ENCODE peak calls at places on chromosomes 3 and 15, in nine cellular contexts. One of them, this sample, is unnamed.

GRCh38 chr3:128426128-128426921 is 40.4 kb downstream of the DNAJB8 start:
- DNase-seq in globus pallidus: no peak
- DNase-seq in posterior cingulate gyrus: peak; percentile 36
- DNase-seq in colonic mucosa: peak; percentile 32
- DNase-seq in activated gamma-delta T cell: peak; percentile 25
- DNase-seq in HEK293T: peak; percentile 93
- DNase-seq in midbrain: peak; percentile 30
- DNase-seq in T-cell: peak; percentile 48
- DNase-seq in kidney: peak; percentile 82
- DNase-seq in this sample: peak; percentile 51

GRCh38 chr15:88382482-88382983 is 84.7 kb downstream of the MRPL46 start:
- DNase-seq in posterior cingulate gyrus: no peak
- DNase-seq in colonic mucosa: no peak
- DNase-seq in midbrain: no peak
- DNase-seq in kidney: no peak
- DNase-seq in HEK293T: no peak
- DNase-seq in activated gamma-delta T cell: no peak
- DNase-seq in globus pallidus: no peak
- DNase-seq in T-cell: no peak
- DNase-seq in this sample: no peak

GRCh38 chr3:170078620-170079281 is 41.0 kb downstream of the GPR160 start:
- DNase-seq in T-cell: no peak
- DNase-seq in midbrain: no peak
- DNase-seq in posterior cingulate gyrus: no peak
- DNase-seq in kidney: no peak
- DNase-seq in HEK293T: no peak
- DNase-seq in colonic mucosa: no peak
- DNase-seq in globus pallidus: no peak
- DNase-seq in activated gamma-delta T cell: no peak
- DNase-seq in this sample: no peak

GRCh38 chr3:120645083-120645800 is 36.8 kb downstream of the HGD start:
- DNase-seq in posterior cingulate gyrus: no peak
- DNase-seq in globus pallidus: no peak
- DNase-seq in colonic mucosa: no peak
- DNase-seq in midbrain: no peak
- DNase-seq in T-cell: no peak
- DNase-seq in kidney: no peak
- DNase-seq in activated gamma-delta T cell: no peak
- DNase-seq in HEK293T: no peak
- DNase-seq in this sample: no peak

GRCh38 chr3:147299656-147300055 is 106.7 kb downstream of the ZIC4 start:
- DNase-seq in activated gamma-delta T cell: no peak
- DNase-seq in globus pallidus: no peak
- DNase-seq in colonic mucosa: no peak
- DNase-seq in HEK293T: no peak
- DNase-seq in T-cell: no peak
- DNase-seq in posterior cingulate gyrus: no peak
- DNase-seq in kidney: no peak
- DNase-seq in midbrain: no peak
- DNase-seq in this sample: no peak

GRCh38 chr3:28860307-28860706 is 420.6 kb upstream of the RBMS3 start:
- DNase-seq in activated gamma-delta T cell: no peak
- DNase-seq in globus pallidus: peak; percentile 44
- DNase-seq in midbrain: peak; percentile 74
- DNase-seq in posterior cingulate gyrus: no peak
- DNase-seq in colonic mucosa: peak; percentile 24
- DNase-seq in HEK293T: no peak
- DNase-seq in kidney: no peak
- DNase-seq in T-cell: no peak
- DNase-seq in this sample: no peak

GRCh38 chr15:70170096-70170699 is 72.5 kb upstream of the TLE3 start:
- DNase-seq in activated gamma-delta T cell: no peak
- DNase-seq in T-cell: no peak
- DNase-seq in colonic mucosa: no peak
- DNase-seq in globus pallidus: no peak
- DNase-seq in posterior cingulate gyrus: no peak
- DNase-seq in midbrain: no peak
- DNase-seq in HEK293T: no peak
- DNase-seq in kidney: no peak
- DNase-seq in this sample: no peak

GRCh38 chr15:77981281-77982126 is 96.0 kb downstream of the TBC1D2B start:
- DNase-seq in midbrain: no peak
- DNase-seq in T-cell: no peak
- DNase-seq in activated gamma-delta T cell: no peak
- DNase-seq in HEK293T: no peak
- DNase-seq in posterior cingulate gyrus: no peak
- DNase-seq in colonic mucosa: no peak
- DNase-seq in kidney: peak; percentile 68
- DNase-seq in globus pallidus: no peak
- DNase-seq in this sample: no peak

GRCh38 chr3:89358281-89358680 is 250.9 kb downstream of the EPHA3 start:
- DNase-seq in T-cell: no peak
- DNase-seq in posterior cingulate gyrus: no peak
- DNase-seq in kidney: no peak
- DNase-seq in colonic mucosa: no peak
- DNase-seq in midbrain: no peak
- DNase-seq in globus pallidus: no peak
- DNase-seq in activated gamma-delta T cell: no peak
- DNase-seq in HEK293T: no peak
- DNase-seq in this sample: no peak

GRCh38 chr15:38647683-38648082 is 83.1 kb upstream of the RASGRP1 start:
- DNase-seq in posterior cingulate gyrus: no peak
- DNase-seq in T-cell: no peak
- DNase-seq in HEK293T: no peak
- DNase-seq in activated gamma-delta T cell: no peak
- DNase-seq in midbrain: no peak
- DNase-seq in kidney: no peak
- DNase-seq in colonic mucosa: no peak
- DNase-seq in globus pallidus: no peak
- DNase-seq in this sample: no peak

GRCh38 chr3:51815614-51816013 is 36.6 kb upstream of the IQCF6 start:
- DNase-seq in colonic mucosa: no peak
- DNase-seq in midbrain: no peak
- DNase-seq in HEK293T: no peak
- DNase-seq in activated gamma-delta T cell: no peak
- DNase-seq in kidney: no peak
- DNase-seq in posterior cingulate gyrus: no peak
- DNase-seq in T-cell: no peak
- DNase-seq in globus pallidus: no peak
- DNase-seq in this sample: no peak

GRCh38 chr15:73633991-73634495 is 854 bp upstream of the NPTN start:
- DNase-seq in colonic mucosa: no peak
- DNase-seq in midbrain: no peak
- DNase-seq in activated gamma-delta T cell: no peak
- DNase-seq in T-cell: no peak
- DNase-seq in HEK293T: no peak
- DNase-seq in kidney: no peak
- DNase-seq in globus pallidus: no peak
- DNase-seq in posterior cingulate gyrus: no peak
- DNase-seq in this sample: no peak

GRCh38 chr15:70512772-70513362 is 250.5 kb downstream of the UACA start:
- DNase-seq in kidney: no peak
- DNase-seq in T-cell: peak; percentile 56
- DNase-seq in posterior cingulate gyrus: no peak
- DNase-seq in colonic mucosa: peak; percentile 41
- DNase-seq in globus pallidus: no peak
- DNase-seq in HEK293T: peak; percentile 73
- DNase-seq in midbrain: no peak
- DNase-seq in activated gamma-delta T cell: no peak
- DNase-seq in this sample: peak; percentile 61